ENCODE peak calls at places on chromosomes 7 and 10, in six cellular contexts. B is RWPE1; Z is stimulated activated CD4-positive, alpha-beta T cell treated with anti-CD3 and anti-CD28 coated beads, Interleukin-2, amount 100 ng/mL, for 4 hours; K is left ventricle myocardium inferior; E is HuH-7; O is prostate gland. P is an unnamed sample.

GRCh38 chr7:4186513-4186780 is 495.6 kb upstream of the FOXK1 start:
- DNase-seq in B (no peak), Z (no peak), K (no peak), E (no peak), O (no peak), P (no peak)

GRCh38 chr10:91378061-91378460 is 32.1 kb upstream of the HECTD2 start:
- DNase-seq in B (no peak), Z (peak), K (no peak), E (no peak), O (no peak), P (no peak)

GRCh38 chr10:115947104-115947503 is 325.9 kb downstream of the GFRA1 start:
- DNase-seq in B (no peak), Z (no peak), K (no peak), E (no peak), O (no peak), P (no peak)

GRCh38 chr10:26566525-26567348 is 128.6 kb downstream of the APBB1IP start:
- DNase-seq in B (no peak), Z (no peak), K (no peak), E (no peak), O (no peak), P (no peak)

GRCh38 chr7:29239638-29240037 is 45.1 kb downstream of the CHN2 start:
- DNase-seq in B (no peak), Z (no peak), K (no peak), E (no peak), O (no peak), P (no peak)

GRCh38 chr7:38020134-38020533 is 99.7 kb downstream of the EPDR1 start:
- DNase-seq in B (no peak), Z (no peak), K (no peak), E (no peak), O (no peak), P (no peak)

GRCh38 chr7:78148166-78148894 is 349.8 kb downstream of the PHTF2 start:
- DNase-seq in B (no peak), Z (no peak), K (no peak), E (no peak), O (no peak), P (peak)

GRCh38 chr7:105277341-105277740 is 111.4 kb downstream of the SRPK2 start:
- DNase-seq in B (peak), Z (no peak), K (no peak), E (no peak), O (no peak), P (no peak)

GRCh38 chr7:30687604-30688003 is 5.3 kb upstream of the CRHR2 start:
- DNase-seq in B (no peak), Z (no peak), K (no peak), E (no peak), O (no peak), P (no peak)

GRCh38 chr10:71536332-71536731 is 139.6 kb downstream of the CDH23 start:
- DNase-seq in B (peak), Z (no peak), K (no peak), E (no peak), O (no peak), P (no peak)

GRCh38 chr7:101680406-101681145 is 51.5 kb upstream of the MYL10 start:
- DNase-seq in B (no peak), Z (no peak), K (no peak), E (no peak), O (no peak), P (no peak)